ENCODE peak calls at places on chromosomes 3 and 15, in five cellular contexts. X, H, E, B and K are unnamed samples. For H3K36me3 and H3K4me1, the result is how much of the 10 kb centered on the place peaks cover.

GRCh38 chr3:151356791-151357460 is 27.6 kb upstream of the P2RY13 start:
- DNase-seq in X (no peak), H (no peak), E (no peak), B (no peak), K (no peak)

GRCh38 chr3:8501388-8502131 is at the start of gene LMCD1:
- DNase-seq in X (peak), H (peak), E (peak), B (peak), K (peak)

GRCh38 chr3:31695280-31696008 is 162.7 kb downstream of the STT3B start:
- DNase-seq in X (no peak), H (peak), E (peak), B (no peak), K (no peak)

GRCh38 chr3:18489939-18490338 is 64.8 kb upstream of the SATB1 start:
- DNase-seq in X (no peak), H (no peak), E (no peak), B (no peak), K (no peak)

GRCh38 chr3:39207361-39208192 is 15.2 kb upstream of the XIRP1 start:
- DNase-seq in X (no peak), H (no peak), E (no peak), B (peak), K (no peak)

GRCh38 chr15:76139368-76140068 is 79.7 kb downstream of the TMEM266 start:
- DNase-seq in X (peak), H (peak), E (peak), B (peak), K (peak)

GRCh38 chr15:80487884-80488283 is 83.7 kb downstream of the ARNT2 start:
- DNase-seq in X (no peak), H (no peak), E (no peak), B (no peak), K (no peak)

GRCh38 chr15:25022233-25022632 is 67.4 kb downstream of the SNRPN start:
- DNase-seq in X (peak), H (no peak), E (no peak), B (no peak), K (no peak)

GRCh38 chr15:79007066-79007465 is 62.2 kb upstream of the CTSH start:
- DNase-seq in X (peak), H (peak), E (peak), B (peak), K (peak)

GRCh38 chr3:58237238-58237939 is at the start of gene ABHD6:
- DNase-seq in X (peak), H (peak), E (peak), B (peak), K (peak)

GRCh38 chr3:64176461-64176996 is 48.7 kb downstream of the PRICKLE2 start:
- DNase-seq in X (no peak), H (no peak), E (no peak), B (peak), K (no peak)

GRCh38 chr3:44995142-44995770 is 19.2 kb downstream of the EXOSC7 start:
- DNase-seq in X (peak), H (no peak), E (no peak), B (peak), K (peak)

GRCh38 chr3:120244834-120245225 is 40.2 kb downstream of the GPR156 start:
- DNase-seq in X (no peak), H (no peak), E (no peak), B (peak), K (no peak)

GRCh38 chr3:114314259-114314658 is 20.4 kb downstream of the TIGIT start:
- DNase-seq in X (no peak), H (no peak), E (no peak), B (no peak), K (no peak)

GRCh38 chr15:52527196-52527897 is 1.3 kb downstream of the MYO5A start:
- DNase-seq in X (no peak), H (no peak), E (no peak), B (no peak), K (no peak)

GRCh38 chr3:196948442-196949365 is 6.4 kb upstream of the NCBP2 start:
- DNase-seq in X (peak), H (peak), E (no peak), B (no peak), K (no peak)

GRCh38 chr15:76084263-76084662 is 24.5 kb downstream of the TMEM266 start:
- DNase-seq in X (no peak), H (no peak), E (no peak), B (no peak), K (no peak)

GRCh38 chr3:114320251-114320650 is 26.4 kb downstream of the TIGIT start:
- DNase-seq in X (no peak), H (no peak), E (no peak), B (no peak), K (no peak)

GRCh38 chr15:59993950-59994401 is 10.1 kb upstream of the FOXB1 start:
- DNase-seq in X (no peak), H (peak), E (peak), B (no peak), K (no peak)

GRCh38 chr3:145448436-145448835 is 712.5 kb downstream of the PLOD2 start:
- DNase-seq in X (peak), H (no peak), E (no peak), B (no peak), K (no peak)

GRCh38 chr3:11290743-11291680 is 18.8 kb downstream of the ATG7 start:
- DNase-seq in X (peak), H (no peak), E (no peak), B (peak), K (no peak)

GRCh38 chr3:14823910-14824629 is 5.3 kb downstream of the FGD5 start:
- DNase-seq in X (no peak), H (no peak), E (no peak), B (no peak), K (no peak)

GRCh38 chr3:67884345-67884744 is 229.9 kb upstream of the SUCLG2 start:
- DNase-seq in X (no peak), H (no peak), E (no peak), B (no peak), K (no peak)

GRCh38 chr3:118804959-118805358 is 229.7 kb downstream of the IGSF11 start:
- DNase-seq in X (no peak), H (no peak), E (no peak), B (no peak), K (no peak)

GRCh38 chr3:58299839-58300516 is 6.1 kb upstream of the RPP14 start:
- DNase-seq in X (peak), H (peak), E (peak), B (peak), K (no peak)

GRCh38 chr15:37452498-37452897 is 352.1 kb upstream of the MEIS2 start:
- DNase-seq in X (no peak), H (no peak), E (no peak), B (no peak), K (no peak)

GRCh38 chr3:82100378-82100777 is 338.9 kb upstream of the GBE1 start:
- DNase-seq in X (no peak), H (peak), E (peak), B (no peak), K (no peak)

GRCh38 chr15:81235781-81236507 is 39.3 kb downstream of the IL16 start:
- DNase-seq in X (peak), H (no peak), E (no peak), B (no peak), K (peak)

GRCh38 chr15:57146394-57147140 is 228.1 kb downstream of the TCF12 start:
- DNase-seq in X (peak), H (peak), E (peak), B (peak), K (no peak)

GRCh38 chr3:31840252-31840651 is 140.8 kb downstream of the OSBPL10 start:
- DNase-seq in X (no peak), H (no peak), E (no peak), B (no peak), K (no peak)

GRCh38 chr15:65476942-65477341 is 40.5 kb downstream of the DPP8 start:
- DNase-seq in X (peak), H (no peak), E (no peak), B (peak), K (peak)

GRCh38 chr15:93331545-93332117 is 242.6 kb upstream of the RGMA start:
- DNase-seq in X (no peak), H (peak), E (peak), B (no peak), K (no peak)

DNA sequence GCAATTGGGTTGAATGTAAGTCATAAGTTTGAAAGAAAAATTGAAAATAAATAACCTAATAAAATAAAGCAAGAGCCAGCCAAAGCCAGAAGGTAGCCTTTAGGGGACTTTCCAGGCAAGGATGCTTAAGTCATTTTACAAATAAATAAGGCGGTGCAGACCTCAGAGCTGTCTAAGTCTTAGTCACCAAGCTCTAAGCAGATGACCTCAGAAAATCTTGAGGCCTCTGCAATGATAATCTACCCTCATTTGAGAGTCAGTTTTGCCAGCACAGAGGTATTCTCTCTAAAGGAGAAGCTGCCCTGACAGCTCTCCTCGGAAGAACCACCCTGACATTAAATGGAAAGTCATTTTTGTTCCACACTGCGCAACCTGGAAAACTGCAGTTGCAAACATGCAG is 113.9 kb downstream of the OXNAD1 start:
- DNase-seq in X (peak), H (no peak), E (no peak), B (peak), K (no peak)
- H3K36me3 ChIP-seq in X (under half), H (under half), E (under half), B (under half), K (under half)

DNA sequence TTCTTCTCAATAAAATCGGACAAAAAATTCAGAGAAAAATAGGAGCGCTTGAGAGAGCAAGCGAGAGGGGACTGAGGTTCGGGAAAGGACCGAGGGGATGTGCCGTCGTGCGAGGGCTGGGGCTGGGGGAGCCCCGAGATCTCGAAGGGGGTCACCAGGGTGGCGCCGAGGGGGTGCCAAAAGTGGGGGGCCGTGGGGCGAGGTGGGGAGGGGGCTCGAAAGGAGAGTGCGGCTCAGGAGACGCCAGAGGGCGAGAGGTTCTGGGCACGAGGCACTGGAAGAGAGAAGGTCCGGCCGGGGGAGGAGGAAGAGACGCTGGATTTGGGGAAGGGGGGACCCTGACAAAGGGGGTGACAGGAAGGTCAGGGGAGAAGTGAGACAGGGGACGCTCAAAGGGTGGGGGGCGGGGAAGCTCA is 783 bp downstream of the IGF2BP2 start:
- DNase-seq in X (no peak), H (peak), E (peak), B (peak), K (no peak)
- H3K4me1 ChIP-seq in X (under half), H (under half), E (under half), B (under half), K (under half)

GRCh38 chr3:51692980-51693395 is 13.9 kb upstream of the GRM2 start:
- DNase-seq in X (no peak), H (no peak), E (no peak), B (no peak), K (no peak)
- H3K36me3 ChIP-seq in X (under half), H (under half), E (under half), B (half or more), K (under half)

GRCh38 chr15:70715840-70716510 is 47.4 kb downstream of the UACA start:
- DNase-seq in X (no peak), H (no peak), E (no peak), B (peak), K (no peak)

GRCh38 chr15:70714575-70714974 is 48.8 kb downstream of the UACA start:
- DNase-seq in X (no peak), H (no peak), E (no peak), B (no peak), K (no peak)

GRCh38 chr15:70713547-70714414 is 49.6 kb downstream of the UACA start:
- DNase-seq in X (peak), H (no peak), E (no peak), B (peak), K (no peak)

GRCh38 chr15:70720228-70721016 is 42.9 kb downstream of the UACA start:
- DNase-seq in X (no peak), H (no peak), E (no peak), B (no peak), K (no peak)

DNA sequence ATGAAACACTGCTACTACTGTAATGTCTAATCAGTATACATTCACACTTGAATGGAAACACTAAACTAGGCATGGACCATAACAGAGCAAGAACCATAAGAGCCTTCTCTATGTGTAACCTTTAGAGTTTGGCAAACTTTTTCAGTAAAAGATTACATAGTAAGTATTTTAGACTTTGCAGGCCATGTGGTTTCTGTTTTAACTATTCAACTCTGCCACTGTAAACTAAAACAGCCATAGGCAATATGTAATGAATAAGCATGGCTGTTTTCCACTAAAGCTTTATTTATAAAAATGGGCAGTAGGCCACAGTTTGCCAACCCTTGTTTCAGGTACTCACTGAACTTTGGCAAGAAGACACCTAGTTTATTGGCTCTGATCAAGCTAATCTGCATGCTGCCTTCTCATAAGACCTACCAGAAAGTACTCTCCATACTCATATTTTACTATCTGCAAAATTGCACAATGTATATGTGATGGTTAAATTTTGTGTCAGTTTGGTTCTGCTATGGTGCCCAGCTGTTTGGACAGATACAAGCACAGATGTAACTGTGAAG is 46.0 kb downstream of the UACA start:
- DNase-seq in X (peak), H (no peak), E (no peak), B (no peak), K (no peak)
- H3K4me1 ChIP-seq in X (under half), H (under half), E (under half), B (under half), K (half or more)

GRCh38 chr3:109903100-109903499 is 565.8 kb upstream of the DPPA4 start:
- DNase-seq in X (no peak), H (peak), E (peak), B (no peak), K (no peak)
- H3K36me3 ChIP-seq in X (under half), H (under half), E (under half), B (under half), K (under half)

GRCh38 chr15:69088300-69088965 is 72.0 kb upstream of the GLCE start:
- DNase-seq in X (no peak), H (peak), E (no peak), B (no peak), K (no peak)
- H3K4me1 ChIP-seq in X (under half), H (half or more), E (under half), B (under half), K (under half)

GRCh38 chr3:50582083-50582482 is 12.8 kb downstream of the HEMK1 start:
- DNase-seq in X (no peak), H (no peak), E (no peak), B (no peak), K (peak)
- H3K36me3 ChIP-seq in X (under half), H (under half), E (under half), B (under half), K (under half)

GRCh38 chr15:40928351-40928974 is 677 bp upstream of the DLL4 start:
- DNase-seq in X (no peak), H (peak), E (no peak), B (no peak), K (no peak)

GRCh38 chr15:40927497-40928346 is 1.4 kb upstream of the DLL4 start:
- DNase-seq in X (no peak), H (peak), E (no peak), B (no peak), K (peak)

GRCh38 chr15:40925495-40925862 is 3.7 kb upstream of the DLL4 start:
- DNase-seq in X (no peak), H (peak), E (no peak), B (no peak), K (no peak)

GRCh38 chr15:40925863-40926658 is 3.1 kb upstream of the DLL4 start:
- DNase-seq in X (peak), H (peak), E (peak), B (peak), K (no peak)

DNA sequence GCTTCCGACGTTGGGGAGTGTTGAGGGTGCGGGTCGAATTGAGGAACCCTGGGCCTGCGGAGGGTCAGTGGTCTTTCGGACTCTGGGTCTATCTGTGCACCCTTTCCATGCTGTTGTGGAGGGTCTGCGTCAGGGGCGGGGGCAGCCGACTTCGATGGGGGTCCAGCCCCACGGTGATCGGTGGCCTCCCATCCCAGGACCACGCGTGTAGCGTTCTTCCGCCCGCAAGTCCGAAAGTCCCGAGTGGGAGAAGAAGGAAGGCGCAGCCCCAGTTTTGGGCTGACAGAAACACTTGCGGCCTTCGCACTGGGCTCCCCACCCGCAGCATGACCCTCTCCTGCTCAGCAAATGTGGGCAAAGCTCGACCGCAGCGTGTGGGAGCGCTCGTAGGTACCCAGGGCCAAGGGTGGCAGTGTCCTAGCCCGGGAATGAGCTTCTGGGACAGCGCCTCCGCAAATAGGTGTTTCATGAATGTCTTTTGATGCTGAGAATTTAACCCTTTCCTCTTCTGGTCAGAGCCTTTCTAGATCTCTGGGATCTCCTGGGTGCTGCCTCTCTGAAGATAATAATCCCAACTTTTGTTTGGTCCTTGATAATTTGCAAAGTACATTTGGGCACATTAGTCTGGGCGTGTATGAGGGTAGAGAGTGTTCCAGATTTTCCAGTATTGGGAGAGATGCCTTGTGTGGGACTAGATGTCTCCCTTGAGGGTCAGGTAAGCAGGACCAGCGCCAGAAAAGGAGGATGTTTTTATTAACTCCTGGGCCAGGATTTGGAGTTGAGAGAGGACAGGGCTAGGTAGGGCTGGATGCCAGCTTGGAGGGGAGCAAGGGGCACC is 2.3 kb upstream of the DLL4 start:
- DNase-seq in X (no peak), H (peak), E (no peak), B (no peak), K (no peak)
- H3K4me1 ChIP-seq in X (under half), H (under half), E (under half), B (half or more), K (half or more)

GRCh38 chr15:50558012-50558411 is 11.5 kb upstream of the USP50 start:
- DNase-seq in X (no peak), H (no peak), E (no peak), B (no peak), K (no peak)
- H3K36me3 ChIP-seq in X (under half), H (under half), E (under half), B (half or more), K (under half)